ENCODE peak calls at places on chromosomes 13 and 19, in four cellular contexts. F is heart right ventricle, X is aorta, N is NCI-H510A. R is an unnamed sample.

GRCh38 chr13:97798836-97799235 is 154.6 kb upstream of the IPO5 start:
- DNase-seq in F (no peak), X (no peak), N (no peak), R (no peak)

GRCh38 chr13:45826741-45827140 is 24.8 kb downstream of the SIAH3 start:
- DNase-seq in F (no peak), X (no peak), N (no peak), R (no peak)

GRCh38 chr19:11052391-11052790 is 36.9 kb upstream of the LDLR start:
- DNase-seq in F (no peak), X (no peak), N (no peak), R (no peak)

GRCh38 chr13:53159439-53159838 is 130.8 kb downstream of the OLFM4 start:
- DNase-seq in F (no peak), X (no peak), N (no peak), R (no peak)

GRCh38 chr13:110166598-110166997 is 140.4 kb downstream of the COL4A1 start:
- DNase-seq in F (no peak), X (no peak), N (no peak), R (no peak)

GRCh38 chr13:26497991-26498423 is 59.5 kb upstream of the WASF3 start:
- DNase-seq in F (no peak), X (no peak), N (no peak), R (no peak)

GRCh38 chr13:48782429-48782840 is 128.7 kb downstream of the CYSLTR2 start:
- DNase-seq in F (no peak), X (no peak), N (no peak), R (no peak)

GRCh38 chr19:35292986-35293732 is 1.2 kb downstream of the MAG start:
- DNase-seq in F (no peak), X (no peak), N (no peak), R (no peak)

GRCh38 chr13:54194233-54195024 is 1165.8 kb downstream of the OLFM4 start:
- DNase-seq in F (no peak), X (no peak), N (no peak), R (no peak)

GRCh38 chr13:110116072-110116487 is 190.9 kb downstream of the COL4A1 start:
- DNase-seq in F (no peak), X (peak), N (no peak), R (no peak)

GRCh38 chr19:45279587-45280192 is 28.6 kb downstream of the MARK4 start:
- DNase-seq in F (no peak), X (no peak), N (no peak), R (no peak)

GRCh38 chr19:459724-460511 is 915 bp downstream of the SHC2 start:
- DNase-seq in F (peak), X (no peak), N (peak), R (peak)

GRCh38 chr19:46951236-46951986 is 68.2 kb upstream of the NPAS1 start:
- DNase-seq in F (no peak), X (no peak), N (no peak), R (no peak)

GRCh38 chr19:955803-956746 is 28.1 kb upstream of the WDR18 start:
- DNase-seq in F (no peak), X (no peak), N (no peak), R (no peak)

GRCh38 chr19:54918499-54918898 is 12.6 kb downstream of the NCR1 start:
- DNase-seq in F (no peak), X (no peak), N (no peak), R (no peak)

GRCh38 chr13:45219938-45220375 is 19.1 kb upstream of the KCTD4 start:
- DNase-seq in F (no peak), X (no peak), N (no peak), R (no peak)

GRCh38 chr19:16678498-16678897 is 17.6 kb downstream of the TMEM38A start:
- DNase-seq in F (no peak), X (no peak), N (no peak), R (no peak)

GRCh38 chr19:15935167-15935702 is 906 bp upstream of the CYP4F11 start:
- DNase-seq in F (no peak), X (no peak), N (no peak), R (no peak)

GRCh38 chr13:71758823-71759222 is 108.2 kb downstream of the DACH1 start:
- DNase-seq in F (no peak), X (no peak), N (no peak), R (no peak)

GRCh38 chr13:40193290-40194203 is 472.9 kb downstream of the FOXO1 start:
- DNase-seq in F (peak), X (peak), N (no peak), R (no peak)

GRCh38 chr19:7781157-7781556 is 18.1 kb downstream of the CLEC4M start:
- DNase-seq in F (no peak), X (no peak), N (no peak), R (no peak)

GRCh38 chr13:99357149-99357596 is 50.0 kb upstream of the GPR183 start:
- DNase-seq in F (no peak), X (no peak), N (no peak), R (no peak)

GRCh38 chr13:50801087-50801931 is 42.2 kb downstream of the DLEU7 start:
- DNase-seq in F (peak), X (peak), N (peak), R (peak)

GRCh38 chr13:82758056-82758455 is 1124.2 kb downstream of the SLITRK1 start:
- DNase-seq in F (no peak), X (no peak), N (no peak), R (no peak)

GRCh38 chr19:34171539-34171876 is 796 bp upstream of the LSM14A start:
- DNase-seq in F (no peak), X (no peak), N (no peak), R (no peak)